ENCODE peak calls at places on chromosomes 4 and X, in nine cellular contexts. X is AG08396; G is brain microvascular endothelial cell; P is ovary; T is brain pericyte; E is GM20000; C is kidney epithelial cell; J is naive thymus-derived CD8-positive, alpha-beta T cell; O is HTR-8/SVneo. N is an unnamed sample.

GRCh38 chrX:130086414-130087207 is 23.7 kb downstream of the ELF4 start:
- DNase-seq in X (no peak), G (no peak), P (no peak), T (no peak), E (peak), C (no peak), J (peak), O (no peak), N (peak)

GRCh38 chrX:88560673-88561330 is 186.2 kb upstream of the CPXCR1 start:
- DNase-seq in X (no peak), G (no peak), P (no peak), T (no peak), E (no peak), C (no peak), J (no peak), O (no peak), N (no peak)

GRCh38 chr4:26194764-26195163 is 126.0 kb upstream of the RBPJ start:
- DNase-seq in X (no peak), G (no peak), P (no peak), T (no peak), E (peak), C (no peak), J (no peak), O (no peak), N (no peak)

GRCh38 chr4:83599183-83599582 is 63.3 kb downstream of the GPAT3 start:
- DNase-seq in X (no peak), G (peak), P (no peak), T (no peak), E (no peak), C (no peak), J (no peak), O (peak), N (peak)

GRCh38 chrX:18945488-18945887 is 38.4 kb downstream of the PHKA2 start:
- DNase-seq in X (no peak), G (no peak), P (no peak), T (no peak), E (no peak), C (no peak), J (no peak), O (no peak), N (no peak)

GRCh38 chrX:132375941-132376340 is 112.9 kb downstream of the MBNL3 start:
- DNase-seq in X (peak), G (no peak), P (no peak), T (no peak), E (no peak), C (no peak), J (no peak), O (no peak), N (no peak)

GRCh38 chrX:23451266-23451665 is 116.6 kb downstream of the PTCHD1 start:
- DNase-seq in X (no peak), G (no peak), P (no peak), T (no peak), E (no peak), C (no peak), J (no peak), O (no peak), N (no peak)

GRCh38 chrX:20487227-20487626 is 220.5 kb upstream of the RPS6KA3 start:
- DNase-seq in X (no peak), G (peak), P (no peak), T (no peak), E (no peak), C (no peak), J (no peak), O (peak), N (no peak)

GRCh38 chr4:8538703-8539567 is 41.3 kb upstream of the GPR78 start:
- DNase-seq in X (peak), G (peak), P (peak), T (no peak), E (no peak), C (peak), J (no peak), O (peak), N (no peak)

GRCh38 chr4:53816561-53816960 is 225.3 kb upstream of the LNX1 start:
- DNase-seq in X (peak), G (no peak), P (no peak), T (no peak), E (no peak), C (no peak), J (no peak), O (no peak), N (no peak)

GRCh38 chr4:100935090-100935489 is 412.2 kb downstream of the PPP3CA start:
- DNase-seq in X (no peak), G (no peak), P (no peak), T (no peak), E (no peak), C (no peak), J (no peak), O (no peak), N (peak)

GRCh38 chr4:109319684-109320083 is 17.2 kb upstream of the COL25A1 start:
- DNase-seq in X (no peak), G (no peak), P (no peak), T (no peak), E (no peak), C (no peak), J (no peak), O (no peak), N (no peak)